ENCODE peak calls at places on chromosomes 3 and 15, in seven cellular contexts. Z is body of pancreas, Y is NB4, T is MM.1S, O is GM12864, L is cardiac fibroblast, K is fibroblast of lung. X is an unnamed sample.

GRCh38 chr3:170232266-170232665 is 10.0 kb downstream of the PRKCI start:
- DNase-seq in Z (no peak), Y (no peak), T (no peak), O (no peak), L (no peak), K (peak; percentile 66), X (no peak)

GRCh38 chr15:67937153-67937761 is 97.4 kb upstream of the RNU6-1 start:
- DNase-seq in Z (no peak), Y (no peak), T (no peak), O (no peak), L (no peak), K (no peak), X (no peak)

GRCh38 chr15:99707481-99708270 is 25.6 kb downstream of the LYSMD4 start:
- DNase-seq in Z (no peak), Y (no peak), T (peak; percentile 77), O (no peak), L (peak; percentile 61), K (peak; percentile 71), X (peak; percentile 51)

GRCh38 chr3:149324332-149324731 is 9.1 kb downstream of the TM4SF18 start:
- DNase-seq in Z (no peak), Y (no peak), T (no peak), O (no peak), L (no peak), K (no peak), X (no peak)

GRCh38 chr3:5071061-5071460 is 51.0 kb upstream of the ARL8B start:
- DNase-seq in Z (no peak), Y (peak; percentile 44), T (no peak), O (no peak), L (peak; percentile 58), K (peak; percentile 87), X (no peak)

GRCh38 chr15:92928351-92928750 is 28.2 kb downstream of the CHD2 start:
- DNase-seq in Z (no peak), Y (no peak), T (no peak), O (no peak), L (no peak), K (no peak), X (no peak)

GRCh38 chr15:68541743-68542142 is 37.0 kb upstream of the CORO2B start:
- DNase-seq in Z (no peak), Y (no peak), T (no peak), O (no peak), L (no peak), K (no peak), X (no peak)

GRCh38 chr3:141860766-141861513 is 15.5 kb upstream of the ATP1B3 start:
- DNase-seq in Z (no peak), Y (no peak), T (no peak), O (no peak), L (peak; percentile 62), K (peak; percentile 30), X (no peak)

GRCh38 chr15:77607894-77608261 is 24.8 kb downstream of the LINGO1 start:
- DNase-seq in Z (no peak), Y (peak; percentile 56), T (no peak), O (no peak), L (no peak), K (no peak), X (no peak)

GRCh38 chr3:179948740-179949139 is 88.0 kb downstream of the PEX5L start:
- DNase-seq in Z (no peak), Y (no peak), T (no peak), O (no peak), L (no peak), K (no peak), X (no peak)

GRCh38 chr3:65484964-65485363 is 553.8 kb downstream of the MAGI1 start:
- DNase-seq in Z (no peak), Y (no peak), T (no peak), O (no peak), L (no peak), K (peak; percentile 19), X (no peak)

GRCh38 chr3:4306860-4307259 is 3.7 kb downstream of the SETMAR start:
- DNase-seq in Z (no peak), Y (no peak), T (no peak), O (no peak), L (no peak), K (peak; percentile 17), X (no peak)

GRCh38 chr3:184715943-184716651 is 4.2 kb upstream of the MAGEF1 start:
- DNase-seq in Z (no peak), Y (no peak), T (no peak), O (no peak), L (peak; percentile 16), K (peak; percentile 82), X (no peak)

GRCh38 chr3:178334239-178334638 is 202.0 kb upstream of the KCNMB2 start:
- DNase-seq in Z (no peak), Y (no peak), T (no peak), O (no peak), L (no peak), K (no peak), X (no peak)

GRCh38 chr3:39207361-39208192 is 15.2 kb upstream of the XIRP1 start:
- DNase-seq in Z (no peak), Y (no peak), T (peak; percentile 62), O (no peak), L (no peak), K (no peak), X (no peak)

GRCh38 chr3:79930196-79930595 is 162.4 kb upstream of the ROBO1 start:
- DNase-seq in Z (no peak), Y (no peak), T (no peak), O (no peak), L (no peak), K (no peak), X (no peak)

GRCh38 chr3:40118031-40118610 is 191.4 kb upstream of the EIF1B start:
- DNase-seq in Z (no peak), Y (no peak), T (no peak), O (no peak), L (peak; percentile 25), K (no peak), X (no peak)

GRCh38 chr3:53062905-53063304 is 17.0 kb upstream of the SFMBT1 start:
- DNase-seq in Z (no peak), Y (no peak), T (no peak), O (no peak), L (no peak), K (no peak), X (no peak)

GRCh38 chr15:89021224-89021623 is 67.0 kb upstream of the ABHD2 start:
- DNase-seq in Z (no peak), Y (no peak), T (no peak), O (no peak), L (peak; percentile 8), K (peak; percentile 21), X (no peak)

DNA sequence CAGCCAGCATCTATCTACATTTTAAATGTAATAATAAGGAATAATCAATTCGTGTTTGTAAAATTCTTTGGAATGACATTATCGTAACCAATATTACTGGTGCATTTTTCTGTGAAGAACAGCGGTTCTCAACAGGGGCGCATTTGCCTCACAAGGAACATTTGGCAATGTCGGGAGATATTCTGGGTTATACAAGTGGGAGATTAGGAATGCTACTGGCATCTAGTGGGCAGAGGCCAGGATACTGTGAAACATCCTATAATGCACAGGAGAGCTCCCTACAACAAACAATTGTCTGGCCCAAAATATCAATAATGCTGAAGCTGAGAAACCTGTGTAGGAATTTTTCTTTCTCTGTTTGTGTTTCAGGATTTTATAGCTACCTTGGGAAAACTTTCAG is 25.0 kb downstream of the ACP3 start:
- DNase-seq in Z (no peak), Y (no peak), T (no peak), O (no peak), L (peak; percentile 19), K (no peak), X (no peak)
- TF ChIP-seq CTCF in Z (no peak), Y (no peak), T (no peak), O (no peak), L (no peak), K (peak; percentile 8), X (no peak)

GRCh38 chr15:75201609-75202250 is at the start of gene C15orf39:
- DNase-seq in Z (peak; percentile 81), Y (peak; percentile 85), T (peak; percentile 76), O (peak; percentile 38), L (peak; percentile 68), K (peak; percentile 53), X (peak; percentile 96)

GRCh38 chr15:75203908-75204263 is 2.2 kb downstream of the C15orf39 start:
- DNase-seq in Z (no peak), Y (peak; percentile 45), T (no peak), O (no peak), L (no peak), K (no peak), X (no peak)

GRCh38 chr15:75203017-75203907 is 1.6 kb downstream of the C15orf39 start:
- DNase-seq in Z (peak; percentile 20), Y (peak; percentile 53), T (no peak), O (no peak), L (peak; percentile 36), K (peak; percentile 1), X (no peak)

GRCh38 chr15:75200765-75201608 is 695 bp upstream of the C15orf39 start:
- DNase-seq in Z (peak; percentile 92), Y (peak; percentile 49), T (peak; percentile 56), O (peak; percentile 60), L (peak; percentile 35), K (peak; percentile 11), X (peak; percentile 72)

DNA sequence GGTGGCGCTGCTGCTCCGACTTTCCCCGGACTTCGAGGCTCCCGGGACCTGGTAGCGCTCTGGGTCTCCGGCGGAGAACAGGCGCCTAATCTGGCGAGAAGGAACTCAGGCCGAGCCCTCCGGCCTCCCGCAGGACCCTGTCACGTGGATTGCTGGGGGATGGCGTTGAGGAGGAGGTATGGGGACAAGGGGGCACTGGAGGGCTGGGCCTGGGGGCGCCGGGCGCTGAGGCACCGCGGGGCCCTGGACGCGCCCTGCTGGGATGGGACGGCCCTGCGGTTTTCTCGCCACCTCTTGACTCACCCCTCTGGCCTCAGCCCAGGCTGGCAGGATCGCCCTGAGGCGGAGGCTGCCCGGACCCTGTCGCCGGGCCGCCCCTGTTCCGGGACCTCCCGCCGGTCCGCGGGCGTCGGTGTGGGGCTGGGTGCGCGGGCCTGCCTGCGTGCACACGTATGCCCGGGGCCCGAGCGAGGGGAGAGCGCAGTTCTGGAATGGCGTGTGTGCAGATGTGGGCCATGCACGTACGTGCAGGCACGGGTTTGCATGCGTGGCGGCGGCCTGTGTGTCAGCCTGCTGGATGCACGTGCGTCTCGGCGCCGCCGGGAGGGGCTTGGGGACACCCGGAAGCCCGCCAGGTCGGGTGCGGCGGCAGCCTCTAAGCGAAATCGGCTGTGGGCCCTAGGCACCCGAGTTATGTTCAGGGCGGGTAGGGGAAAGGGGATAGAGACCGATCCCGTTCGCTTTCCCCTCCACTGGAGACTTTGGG is 752 bp downstream of the C15orf39 start:
- DNase-seq in Z (peak; percentile 86), Y (peak; percentile 89), T (peak; percentile 82), O (peak; percentile 73), L (peak; percentile 75), K (peak; percentile 61), X (peak; percentile 87)
- TF ChIP-seq CTCF in Z (peak; percentile 44), Y (no peak), T (peak; percentile 11), O (peak; percentile 18), L (no peak), K (peak; percentile 2), X (no peak)

DNA sequence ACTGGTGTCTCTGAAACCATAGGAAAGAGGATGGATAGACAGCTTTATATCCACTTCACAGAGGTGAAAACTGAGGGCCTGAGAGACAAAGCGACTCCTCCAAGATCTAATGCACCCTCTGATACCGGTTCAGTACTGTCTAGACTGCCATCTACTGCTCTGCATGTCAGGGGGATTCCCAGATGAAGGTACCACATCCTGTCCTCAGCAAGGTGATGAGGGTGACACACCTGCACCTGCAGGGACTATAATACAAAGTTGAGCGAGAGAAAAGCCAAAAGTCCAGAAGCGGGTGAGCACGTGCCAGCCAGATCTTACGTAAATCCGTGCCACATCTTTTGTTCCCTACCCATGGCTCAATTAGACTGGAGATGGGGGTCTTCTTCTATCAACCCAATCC is 32.5 kb upstream of the HES1 start:
- DNase-seq in Z (no peak), Y (no peak), T (peak; percentile 99), O (no peak), L (no peak), K (no peak), X (peak; percentile 52)
- TF ChIP-seq CTCF in Z (no peak), Y (no peak), T (peak; percentile 41), O (no peak), L (no peak), K (no peak), X (no peak)

GRCh38 chr3:159788291-159788690 is 200.3 kb upstream of the IL12A start:
- DNase-seq in Z (no peak), Y (no peak), T (no peak), O (no peak), L (no peak), K (peak; percentile 87), X (no peak)
- TF ChIP-seq CTCF in Z (no peak), Y (no peak), T (no peak), O (no peak), L (no peak), K (no peak), X (no peak)